ENCODE peak calls at places on chromosomes 7 and 10, in eight cellular contexts. One of them, this sample, is unnamed.

GRCh38 chr7:2812831-2813230 is 31.3 kb downstream of the GNA12 start:
- DNase-seq in fibroblast of the aortic adventitia: peak
- DNase-seq in fibroblast of gingiva: peak
- DNase-seq in GM13977: no peak
- DNase-seq in AG09319: no peak
- DNase-seq in foreskin fibroblast: no peak
- DNase-seq in amygdala: no peak
- DNase-seq in anterior cingulate cortex: no peak
- DNase-seq in this sample: no peak

GRCh38 chr7:106313456-106313891 is 28.7 kb upstream of the NAMPT start:
- DNase-seq in fibroblast of gingiva: peak
- DNase-seq in foreskin fibroblast: peak
- DNase-seq in GM13977: no peak
- DNase-seq in AG09319: no peak
- DNase-seq in anterior cingulate cortex: no peak
- DNase-seq in fibroblast of the aortic adventitia: peak
- DNase-seq in amygdala: no peak
- DNase-seq in this sample: no peak

GRCh38 chr7:45890902-45891461 is 2.7 kb downstream of the IGFBP1 start:
- DNase-seq in GM13977: no peak
- DNase-seq in anterior cingulate cortex: no peak
- DNase-seq in AG09319: no peak
- DNase-seq in amygdala: no peak
- DNase-seq in fibroblast of the aortic adventitia: peak
- DNase-seq in fibroblast of gingiva: peak
- DNase-seq in foreskin fibroblast: no peak
- DNase-seq in this sample: peak

GRCh38 chr7:110590415-110590814 is 500.5 kb upstream of the LRRN3 start:
- DNase-seq in fibroblast of the aortic adventitia: no peak
- DNase-seq in AG09319: no peak
- DNase-seq in foreskin fibroblast: no peak
- DNase-seq in amygdala: no peak
- DNase-seq in fibroblast of gingiva: no peak
- DNase-seq in GM13977: no peak
- DNase-seq in anterior cingulate cortex: no peak
- DNase-seq in this sample: no peak

GRCh38 chr7:33946094-33946699 is 40.9 kb downstream of the BMPER start:
- DNase-seq in anterior cingulate cortex: no peak
- DNase-seq in fibroblast of gingiva: no peak
- DNase-seq in AG09319: no peak
- DNase-seq in amygdala: no peak
- DNase-seq in fibroblast of the aortic adventitia: no peak
- DNase-seq in foreskin fibroblast: no peak
- DNase-seq in GM13977: no peak
- DNase-seq in this sample: no peak

GRCh38 chr10:117342638-117343037 is 32.6 kb downstream of the PDZD8 start:
- DNase-seq in fibroblast of the aortic adventitia: peak
- DNase-seq in GM13977: no peak
- DNase-seq in AG09319: no peak
- DNase-seq in anterior cingulate cortex: no peak
- DNase-seq in fibroblast of gingiva: peak
- DNase-seq in amygdala: no peak
- DNase-seq in foreskin fibroblast: peak
- DNase-seq in this sample: no peak

GRCh38 chr7:143321242-143321641 is 5.3 kb downstream of the CLCN1 start:
- DNase-seq in anterior cingulate cortex: no peak
- DNase-seq in fibroblast of gingiva: no peak
- DNase-seq in GM13977: no peak
- DNase-seq in foreskin fibroblast: no peak
- DNase-seq in amygdala: no peak
- DNase-seq in AG09319: no peak
- DNase-seq in fibroblast of the aortic adventitia: no peak
- DNase-seq in this sample: no peak

GRCh38 chr10:59968705-59969104 is 62.3 kb upstream of the CCDC6 start:
- DNase-seq in fibroblast of gingiva: no peak
- DNase-seq in amygdala: no peak
- DNase-seq in fibroblast of the aortic adventitia: no peak
- DNase-seq in GM13977: no peak
- DNase-seq in foreskin fibroblast: no peak
- DNase-seq in AG09319: no peak
- DNase-seq in anterior cingulate cortex: no peak
- DNase-seq in this sample: no peak

GRCh38 chr10:113895018-113895417 is 40.6 kb downstream of the NHLRC2 start:
- DNase-seq in foreskin fibroblast: peak
- DNase-seq in AG09319: peak
- DNase-seq in GM13977: no peak
- DNase-seq in anterior cingulate cortex: no peak
- DNase-seq in fibroblast of the aortic adventitia: peak
- DNase-seq in fibroblast of gingiva: peak
- DNase-seq in amygdala: no peak
- DNase-seq in this sample: no peak

GRCh38 chr10:103861501-103861900 is 6.1 kb upstream of the SH3PXD2A start:
- DNase-seq in amygdala: no peak
- DNase-seq in anterior cingulate cortex: no peak
- DNase-seq in fibroblast of gingiva: peak
- DNase-seq in foreskin fibroblast: peak
- DNase-seq in GM13977: no peak
- DNase-seq in fibroblast of the aortic adventitia: peak
- DNase-seq in AG09319: no peak
- DNase-seq in this sample: no peak

GRCh38 chr7:141039366-141039765 is 24.6 kb upstream of the MRPS33 start:
- DNase-seq in AG09319: no peak
- DNase-seq in anterior cingulate cortex: no peak
- DNase-seq in fibroblast of the aortic adventitia: peak
- DNase-seq in fibroblast of gingiva: no peak
- DNase-seq in foreskin fibroblast: no peak
- DNase-seq in GM13977: no peak
- DNase-seq in amygdala: no peak
- DNase-seq in this sample: no peak